ENCODE peak calls at places on chromosomes 6 and 20, in ten cellular contexts. K is CD8-positive, alpha-beta memory T cell; P is CD14-positive monocyte; O is nephron progenitor cell; W is cardiac fibroblast; U is GM10248; T is endothelial cell; B is activated naive CD8-positive, alpha-beta T cell treated with anti-CD3 and anti-CD28 coated beads, Interleukin-2, amount 50 U/mL, for 24 hours; G is effector CD4-positive, alpha-beta T cell; D is ELF-1. S is an unnamed sample.
A peak's percentile ranks its signal among the peaks of the same experiment; 100 is the strongest.

GRCh38 chr6:76774750-76775396 is 688.4 kb downstream of the HTR1B start:
- DNase-seq in D (no peak), B (no peak), G (no peak), P (no peak), K (no peak), W (peak; percentile 67), T (no peak), O (peak; percentile 4), U (no peak), S (no peak)

GRCh38 chr6:159762681-159763293 is 942 bp downstream of the ACAT2 start:
- DNase-seq in O (no peak), P (peak; percentile 65), B (peak; percentile 16), G (no peak), D (no peak), K (no peak), T (no peak), U (peak; percentile 39), W (peak; percentile 16), S (no peak)

GRCh38 chr6:136791296-136792065 is 796 bp downstream of the MAP3K5 start:
- DNase-seq in U (peak; percentile 54), B (peak; percentile 47), P (no peak), G (peak; percentile 34), W (peak; percentile 64), T (peak; percentile 18), K (peak; percentile 34), O (peak; percentile 21), D (peak; percentile 40), S (no peak)

GRCh38 chr6:101294676-101295075 is 98.8 kb upstream of the GRIK2 start:
- DNase-seq in G (no peak), B (no peak), O (no peak), T (no peak), K (no peak), U (no peak), W (no peak), P (no peak), D (no peak), S (no peak)

GRCh38 chr6:47083586-47084047 is 41.5 kb upstream of the ADGRF1 start:
- DNase-seq in B (no peak), D (peak; percentile 83), T (no peak), K (no peak), W (peak; percentile 99), G (no peak), P (no peak), U (no peak), O (peak; percentile 12), S (no peak)

GRCh38 chr20:9407805-9408421 is 106.5 kb upstream of the LAMP5 start:
- DNase-seq in G (peak; percentile 7), W (peak; percentile 81), T (peak; percentile 74), D (peak; percentile 60), P (peak; percentile 54), O (peak; percentile 69), B (peak; percentile 50), K (no peak), U (peak; percentile 54), S (peak; percentile 37)

GRCh38 chr20:24469116-24470030 is at the start of gene SYNDIG1:
- DNase-seq in G (no peak), T (peak; percentile 59), U (no peak), D (peak; percentile 63), B (peak; percentile 2), P (peak; percentile 30), O (peak; percentile 67), K (no peak), W (peak; percentile 0), S (no peak)

GRCh38 chr6:34425498-34426410 is at the start of gene RPS10:
- DNase-seq in U (peak; percentile 99), G (peak; percentile 85), W (peak; percentile 96), T (peak; percentile 99), K (peak; percentile 88), P (peak; percentile 87), B (peak; percentile 96), D (peak; percentile 96), O (peak; percentile 96), S (peak; percentile 59)

GRCh38 chr6:46898011-46898410 is 23.7 kb downstream of the ADGRF5 start:
- DNase-seq in W (peak; percentile 8), T (no peak), G (no peak), D (no peak), O (no peak), B (no peak), P (no peak), U (no peak), K (no peak), S (no peak)

GRCh38 chr6:12010635-12011275 is 1.4 kb upstream of the HIVEP1 start:
- DNase-seq in O (peak; percentile 68), G (no peak), B (peak; percentile 51), T (peak; percentile 57), W (no peak), P (no peak), D (peak; percentile 77), K (no peak), U (peak; percentile 19), S (no peak)

GRCh38 chr6:148090326-148090725 is 252.3 kb upstream of the SASH1 start:
- DNase-seq in K (no peak), U (no peak), W (no peak), O (no peak), D (no peak), G (no peak), T (no peak), B (no peak), P (no peak), S (no peak)

GRCh38 chr20:35788796-35789195 is 17.0 kb downstream of the PHF20 start:
- DNase-seq in K (no peak), P (no peak), W (no peak), G (no peak), O (no peak), T (no peak), D (peak; percentile 13), U (no peak), B (no peak), S (no peak)

GRCh38 chr6:7058250-7058923 is 49.4 kb upstream of the RREB1 start:
- DNase-seq in K (no peak), B (peak; percentile 29), D (peak; percentile 46), T (no peak), W (peak; percentile 87), G (no peak), P (peak; percentile 50), U (no peak), O (no peak), S (peak; percentile 84)

GRCh38 chr6:125952764-125953501 is 3.6 kb upstream of the HINT3 start:
- DNase-seq in T (no peak), U (peak; percentile 23), B (peak; percentile 34), G (no peak), W (peak; percentile 37), P (no peak), D (peak; percentile 32), K (no peak), O (peak; percentile 15), S (no peak)

GRCh38 chr6:54655162-54655561 is 191.4 kb upstream of the FAM83B start:
- DNase-seq in K (no peak), P (no peak), W (no peak), T (no peak), U (no peak), B (no peak), O (no peak), D (no peak), G (no peak), S (no peak)

GRCh38 chr6:169956580-169956979 is 205.2 kb downstream of the ERMARD start:
- DNase-seq in B (no peak), W (no peak), P (no peak), K (no peak), T (no peak), G (no peak), U (no peak), D (no peak), O (no peak), S (no peak)

GRCh38 chr6:108113557-108114519 is 39.3 kb upstream of the OSTM1 start:
- DNase-seq in B (no peak), G (no peak), O (peak; percentile 44), U (no peak), T (peak; percentile 57), P (no peak), K (no peak), W (peak; percentile 70), D (peak; percentile 82), S (no peak)

GRCh38 chr6:26158581-26159416 is 71.6 kb downstream of the HFE start:
- DNase-seq in P (peak; percentile 64), W (peak; percentile 60), G (peak; percentile 55), B (peak; percentile 57), O (peak; percentile 23), U (peak; percentile 27), D (peak; percentile 65), T (peak; percentile 36), K (peak; percentile 77), S (peak; percentile 73)

GRCh38 chr6:119669228-119669627 is 319.7 kb upstream of the MAN1A1 start:
- DNase-seq in W (no peak), G (no peak), B (no peak), P (no peak), D (no peak), K (no peak), T (no peak), U (no peak), O (no peak), S (no peak)

GRCh38 chr6:122389704-122390103 is 9.7 kb upstream of the HSF2 start:
- DNase-seq in T (no peak), O (no peak), W (peak; percentile 14), D (no peak), G (no peak), P (no peak), U (no peak), K (no peak), B (no peak), S (no peak)

GRCh38 chr20:57215826-57216471 is 50.5 kb downstream of the BMP7 start:
- DNase-seq in G (no peak), U (no peak), K (no peak), W (no peak), O (peak; percentile 54), D (no peak), T (no peak), B (no peak), P (no peak), S (no peak)

GRCh38 chr20:39993737-39994136 is 695.3 kb downstream of the MAFB start:
- DNase-seq in T (no peak), W (no peak), P (no peak), K (no peak), G (no peak), O (no peak), U (no peak), B (no peak), D (no peak), S (no peak)

GRCh38 chr6:89079611-89080213 is 839 bp upstream of the PNRC1 start:
- DNase-seq in P (no peak), K (peak; percentile 80), W (peak; percentile 84), G (peak; percentile 28), D (peak; percentile 61), U (peak; percentile 35), O (peak; percentile 20), T (no peak), B (peak; percentile 47), S (no peak)

GRCh38 chr6:1208876-1209275 is 103.0 kb upstream of the FOXQ1 start:
- DNase-seq in B (no peak), U (no peak), P (no peak), K (no peak), T (no peak), O (no peak), W (no peak), D (no peak), G (no peak), S (no peak)